ENCODE peak calls at places on chromosomes 12 and 14, in six cellular contexts. One of them, this sample, is unnamed.

GRCh38 chr12:92743026-92743425 is 40.2 kb downstream of the PLEKHG7 start:
- DNase-seq in GM13976: no peak
- DNase-seq in astrocyte of the spinal cord: no peak
- DNase-seq in stimulated activated effector memory CD8-positive, alpha-beta T cell treated with anti-CD3 and anti-CD28 coated beads, Interleukin-12 subunit alpha, Interleukin-12 subunit beta, amount 100 ng/mL, for 72 hours: no peak
- DNase-seq in ACHN: no peak
- DNase-seq in substantia nigra: no peak
- DNase-seq in this sample: no peak

GRCh38 chr12:19010087-19010486 is 119.4 kb upstream of the PLEKHA5 start:
- DNase-seq in GM13976: no peak
- DNase-seq in astrocyte of the spinal cord: no peak
- DNase-seq in stimulated activated effector memory CD8-positive, alpha-beta T cell treated with anti-CD3 and anti-CD28 coated beads, Interleukin-12 subunit alpha, Interleukin-12 subunit beta, amount 100 ng/mL, for 72 hours: no peak
- DNase-seq in ACHN: no peak
- DNase-seq in substantia nigra: no peak
- DNase-seq in this sample: no peak

GRCh38 chr12:127562781-127563180 is 704.2 kb upstream of the TMEM132C start:
- DNase-seq in GM13976: no peak
- DNase-seq in astrocyte of the spinal cord: no peak
- DNase-seq in stimulated activated effector memory CD8-positive, alpha-beta T cell treated with anti-CD3 and anti-CD28 coated beads, Interleukin-12 subunit alpha, Interleukin-12 subunit beta, amount 100 ng/mL, for 72 hours: no peak
- DNase-seq in ACHN: no peak
- DNase-seq in substantia nigra: no peak
- DNase-seq in this sample: no peak

GRCh38 chr12:46377678-46378077 is 5.1 kb upstream of the SLC38A2 start:
- DNase-seq in GM13976: no peak
- DNase-seq in astrocyte of the spinal cord: no peak
- DNase-seq in stimulated activated effector memory CD8-positive, alpha-beta T cell treated with anti-CD3 and anti-CD28 coated beads, Interleukin-12 subunit alpha, Interleukin-12 subunit beta, amount 100 ng/mL, for 72 hours: peak
- DNase-seq in ACHN: no peak
- DNase-seq in substantia nigra: no peak
- DNase-seq in this sample: no peak

GRCh38 chr12:54977155-54977554 is 7.4 kb downstream of the TESPA1 start:
- DNase-seq in GM13976: no peak
- DNase-seq in astrocyte of the spinal cord: peak
- DNase-seq in stimulated activated effector memory CD8-positive, alpha-beta T cell treated with anti-CD3 and anti-CD28 coated beads, Interleukin-12 subunit alpha, Interleukin-12 subunit beta, amount 100 ng/mL, for 72 hours: no peak
- DNase-seq in ACHN: peak
- DNase-seq in substantia nigra: no peak
- DNase-seq in this sample: no peak

GRCh38 chr12:3033538-3033865 is 43.7 kb upstream of the TSPAN9 start:
- DNase-seq in GM13976: no peak
- DNase-seq in astrocyte of the spinal cord: no peak
- DNase-seq in stimulated activated effector memory CD8-positive, alpha-beta T cell treated with anti-CD3 and anti-CD28 coated beads, Interleukin-12 subunit alpha, Interleukin-12 subunit beta, amount 100 ng/mL, for 72 hours: no peak
- DNase-seq in ACHN: no peak
- DNase-seq in substantia nigra: no peak
- DNase-seq in this sample: peak

GRCh38 chr14:61217516-61217915 is 63.6 kb downstream of the TMEM30B start:
- DNase-seq in GM13976: no peak
- DNase-seq in astrocyte of the spinal cord: no peak
- DNase-seq in stimulated activated effector memory CD8-positive, alpha-beta T cell treated with anti-CD3 and anti-CD28 coated beads, Interleukin-12 subunit alpha, Interleukin-12 subunit beta, amount 100 ng/mL, for 72 hours: no peak
- DNase-seq in ACHN: no peak
- DNase-seq in substantia nigra: no peak
- DNase-seq in this sample: no peak

GRCh38 chr14:61503167-61503801 is 181.9 kb downstream of the PRKCH start:
- DNase-seq in GM13976: no peak
- DNase-seq in astrocyte of the spinal cord: peak
- DNase-seq in stimulated activated effector memory CD8-positive, alpha-beta T cell treated with anti-CD3 and anti-CD28 coated beads, Interleukin-12 subunit alpha, Interleukin-12 subunit beta, amount 100 ng/mL, for 72 hours: peak
- DNase-seq in ACHN: peak
- DNase-seq in substantia nigra: no peak
- DNase-seq in this sample: no peak

GRCh38 chr12:752673-753400 is 458 bp downstream of the WNK1 start:
- DNase-seq in GM13976: peak
- DNase-seq in astrocyte of the spinal cord: peak
- DNase-seq in stimulated activated effector memory CD8-positive, alpha-beta T cell treated with anti-CD3 and anti-CD28 coated beads, Interleukin-12 subunit alpha, Interleukin-12 subunit beta, amount 100 ng/mL, for 72 hours: no peak
- DNase-seq in ACHN: peak
- DNase-seq in substantia nigra: peak
- DNase-seq in this sample: peak

GRCh38 chr14:50094056-50094455 is 22.3 kb downstream of the VCPKMT start:
- DNase-seq in GM13976: no peak
- DNase-seq in astrocyte of the spinal cord: no peak
- DNase-seq in stimulated activated effector memory CD8-positive, alpha-beta T cell treated with anti-CD3 and anti-CD28 coated beads, Interleukin-12 subunit alpha, Interleukin-12 subunit beta, amount 100 ng/mL, for 72 hours: no peak
- DNase-seq in ACHN: no peak
- DNase-seq in substantia nigra: no peak
- DNase-seq in this sample: no peak

GRCh38 chr14:23327947-23328744 is 6.9 kb downstream of the PABPN1 start:
- DNase-seq in GM13976: peak
- DNase-seq in astrocyte of the spinal cord: peak
- DNase-seq in stimulated activated effector memory CD8-positive, alpha-beta T cell treated with anti-CD3 and anti-CD28 coated beads, Interleukin-12 subunit alpha, Interleukin-12 subunit beta, amount 100 ng/mL, for 72 hours: peak
- DNase-seq in ACHN: peak
- DNase-seq in substantia nigra: peak
- DNase-seq in this sample: peak

GRCh38 chr14:38124496-38124895 is 83.2 kb upstream of the SSTR1 start:
- DNase-seq in GM13976: no peak
- DNase-seq in astrocyte of the spinal cord: no peak
- DNase-seq in stimulated activated effector memory CD8-positive, alpha-beta T cell treated with anti-CD3 and anti-CD28 coated beads, Interleukin-12 subunit alpha, Interleukin-12 subunit beta, amount 100 ng/mL, for 72 hours: no peak
- DNase-seq in ACHN: no peak
- DNase-seq in substantia nigra: no peak
- DNase-seq in this sample: no peak